ENCODE peak calls at places on chromosomes 4 and X, in six cellular contexts. L is transverse colon, T is A549, A is stomach, Q is ovary, V is suprapubic skin. G is an unnamed sample.

GRCh38 chr4:14364953-14365533 is 637.2 kb upstream of the CPEB2 start:
- DNase-seq in L (no peak), T (no peak), A (no peak), Q (no peak), V (no peak), G (no peak)

GRCh38 chr4:70948665-70949284 is 44.7 kb upstream of the DCK start:
- DNase-seq in L (no peak), T (no peak), A (no peak), Q (no peak), V (no peak), G (no peak)

GRCh38 chr4:108135549-108136209 is 33.1 kb downstream of the LEF1 start:
- DNase-seq in L (no peak), T (no peak), A (no peak), Q (no peak), V (no peak), G (no peak)

GRCh38 chr4:159107203-159107921 is 4.5 kb downstream of the RAPGEF2 start:
- DNase-seq in L (no peak), T (no peak), A (no peak), Q (no peak), V (no peak), G (no peak)

GRCh38 chr4:157172011-157172410 is 48.5 kb upstream of the GRIA2 start:
- DNase-seq in L (no peak), T (no peak), A (no peak), Q (no peak), V (no peak), G (no peak)

GRCh38 chr4:92305148-92305877 is 1.5 kb downstream of the GRID2 start:
- DNase-seq in L (no peak), T (peak; percentile 10), A (peak; percentile 43), Q (peak; percentile 38), V (no peak), G (peak; percentile 86)

GRCh38 chr4:90000995-90001394 is 106.3 kb downstream of the MMRN1 start:
- DNase-seq in L (no peak), T (no peak), A (no peak), Q (no peak), V (no peak), G (no peak)

GRCh38 chr4:113437124-113437523 is 324.4 kb downstream of the CAMK2D start:
- DNase-seq in L (no peak), T (no peak), A (no peak), Q (no peak), V (no peak), G (no peak)

GRCh38 chr4:37999000-37999745 is 39.0 kb downstream of the PTTG2 start:
- DNase-seq in L (no peak), T (no peak), A (no peak), Q (no peak), V (no peak), G (no peak)

GRCh38 chr4:2786152-2786671 is 6.7 kb upstream of the SH3BP2 start:
- DNase-seq in L (peak; percentile 34), T (no peak), A (peak; percentile 22), Q (no peak), V (peak; percentile 66), G (no peak)

GRCh38 chr4:87219648-87220093 is 747 bp downstream of the KLHL8 start:
- DNase-seq in L (peak; percentile 56), T (no peak), A (peak; percentile 44), Q (peak; percentile 45), V (no peak), G (peak; percentile 90)

GRCh38 chr4:4424499-4425115 is 37.7 kb downstream of the NSG1 start:
- DNase-seq in L (no peak), T (no peak), A (no peak), Q (no peak), V (no peak), G (no peak)

GRCh38 chr4:8378776-8379175 is 61.7 kb downstream of the ACOX3 start:
- DNase-seq in L (no peak), T (no peak), A (no peak), Q (no peak), V (no peak), G (no peak)

GRCh38 chr4:2837904-2838496 is 5.6 kb upstream of the ADD1 start:
- DNase-seq in L (peak; percentile 53), T (no peak), A (peak; percentile 37), Q (peak; percentile 44), V (no peak), G (peak; percentile 6)

GRCh38 chr4:85823295-85823694 is 348.3 kb downstream of the ARHGAP24 start:
- DNase-seq in L (no peak), T (no peak), A (no peak), Q (no peak), V (no peak), G (no peak)

GRCh38 chrX:54494970-54495813 is 842 bp downstream of the FGD1 start:
- DNase-seq in L (no peak), T (no peak), A (peak; percentile 31), Q (peak; percentile 35), V (no peak), G (no peak)

GRCh38 chr4:169770411-169770810 is 12.7 kb upstream of the HPF1 start:
- DNase-seq in L (no peak), T (no peak), A (no peak), Q (no peak), V (no peak), G (no peak)

GRCh38 chr4:169768385-169768784 is 10.6 kb upstream of the HPF1 start:
- DNase-seq in L (no peak), T (no peak), A (no peak), Q (no peak), V (no peak), G (no peak)

GRCh38 chr4:169766741-169767140 is 9.0 kb upstream of the HPF1 start:
- DNase-seq in L (no peak), T (no peak), A (no peak), Q (no peak), V (no peak), G (no peak)

DNA sequence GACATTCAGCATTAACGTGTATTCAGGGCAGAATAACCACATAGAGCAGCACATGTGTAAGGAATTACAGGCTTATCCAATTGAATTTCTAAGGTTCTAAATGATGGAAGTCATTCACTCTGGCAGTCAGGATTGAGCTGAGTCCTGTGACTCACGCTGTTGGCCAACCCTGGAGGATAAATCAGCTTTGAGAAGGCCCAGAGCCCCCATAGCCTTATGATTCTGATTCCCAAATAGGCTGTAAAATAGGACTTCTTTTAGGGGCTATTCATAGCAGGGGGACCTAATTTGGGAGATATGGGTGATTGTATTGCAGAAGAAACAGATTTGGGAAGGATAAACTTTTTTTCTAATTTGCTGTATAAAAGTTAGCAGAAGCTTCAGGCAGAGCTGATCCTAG is 8.1 kb upstream of the HPF1 start:
- DNase-seq in L (no peak), T (no peak), A (no peak), Q (no peak), V (no peak), G (no peak)
- TF ChIP-seq EP300 in L (no peak), T (no peak), A (no peak), Q (no peak), V (no peak), G (no peak)

GRCh38 chrX:23666282-23666681 is 1.0 kb upstream of the PRDX4 start:
- DNase-seq in L (no peak), T (no peak), A (no peak), Q (no peak), V (no peak), G (no peak)

GRCh38 chrX:23668335-23668734 is 1.0 kb downstream of the PRDX4 start:
- DNase-seq in L (no peak), T (no peak), A (no peak), Q (no peak), V (no peak), G (no peak)

GRCh38 chrX:23662187-23662586 is 5.1 kb upstream of the PRDX4 start:
- DNase-seq in L (no peak), T (no peak), A (no peak), Q (no peak), V (no peak), G (no peak)

GRCh38 chrX:23662853-23663252 is 4.4 kb upstream of the PRDX4 start:
- DNase-seq in L (no peak), T (no peak), A (no peak), Q (no peak), V (no peak), G (no peak)

DNA sequence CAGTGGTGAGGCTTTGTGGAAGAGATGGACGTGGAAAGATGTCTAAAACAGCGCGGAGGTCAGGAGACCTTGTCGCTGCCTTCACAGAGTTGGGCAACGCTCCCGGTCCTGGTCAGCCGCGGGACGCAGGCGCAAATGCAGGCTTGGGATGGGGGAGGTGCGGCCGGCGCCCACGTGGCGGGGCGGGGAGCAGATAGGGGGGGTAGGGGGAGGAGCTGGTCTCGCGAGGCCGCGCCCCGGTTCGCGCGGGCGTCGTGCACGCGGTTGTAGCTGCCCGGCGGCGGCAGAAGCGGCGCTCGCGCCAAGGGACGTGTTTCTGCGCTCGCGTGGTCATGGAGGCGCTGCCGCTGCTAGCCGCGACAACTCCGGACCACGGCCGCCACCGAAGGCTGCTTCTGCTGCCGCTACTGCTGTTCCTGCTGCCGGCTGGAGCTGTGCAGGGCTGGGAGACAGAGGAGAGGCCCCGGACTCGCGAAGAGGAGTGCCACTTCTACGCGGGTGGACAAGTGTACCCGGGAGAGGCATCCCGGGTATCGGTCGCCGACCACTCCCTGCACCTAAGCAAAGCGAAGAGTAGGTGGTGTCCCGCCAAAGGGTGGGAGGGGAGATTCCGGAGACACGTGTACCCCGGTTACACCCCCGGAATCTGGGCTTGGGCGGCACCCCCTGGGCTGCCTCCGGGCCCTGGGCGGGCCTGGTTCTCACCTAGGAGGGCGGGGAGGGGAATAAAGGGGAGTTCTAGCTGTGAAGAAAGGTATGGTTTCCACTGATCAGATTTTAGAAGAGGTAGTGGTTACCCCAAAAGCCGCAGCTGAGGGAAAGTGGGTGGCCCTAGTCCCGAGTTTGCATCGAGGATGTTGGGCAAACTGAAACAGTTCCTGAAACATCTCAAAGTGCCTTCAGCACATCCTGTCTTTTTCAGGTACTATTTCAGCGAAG is at the start of gene PRDX4:
- DNase-seq in L (peak; percentile 90), T (peak; percentile 63), A (peak; percentile 90), Q (peak; percentile 93), V (peak; percentile 89), G (peak; percentile 97)
- TF ChIP-seq POLR2A in L (peak; percentile 58), T (peak; percentile 80), A (no peak), Q (peak; percentile 38), V (no peak), G (peak; percentile 62)

DNA sequence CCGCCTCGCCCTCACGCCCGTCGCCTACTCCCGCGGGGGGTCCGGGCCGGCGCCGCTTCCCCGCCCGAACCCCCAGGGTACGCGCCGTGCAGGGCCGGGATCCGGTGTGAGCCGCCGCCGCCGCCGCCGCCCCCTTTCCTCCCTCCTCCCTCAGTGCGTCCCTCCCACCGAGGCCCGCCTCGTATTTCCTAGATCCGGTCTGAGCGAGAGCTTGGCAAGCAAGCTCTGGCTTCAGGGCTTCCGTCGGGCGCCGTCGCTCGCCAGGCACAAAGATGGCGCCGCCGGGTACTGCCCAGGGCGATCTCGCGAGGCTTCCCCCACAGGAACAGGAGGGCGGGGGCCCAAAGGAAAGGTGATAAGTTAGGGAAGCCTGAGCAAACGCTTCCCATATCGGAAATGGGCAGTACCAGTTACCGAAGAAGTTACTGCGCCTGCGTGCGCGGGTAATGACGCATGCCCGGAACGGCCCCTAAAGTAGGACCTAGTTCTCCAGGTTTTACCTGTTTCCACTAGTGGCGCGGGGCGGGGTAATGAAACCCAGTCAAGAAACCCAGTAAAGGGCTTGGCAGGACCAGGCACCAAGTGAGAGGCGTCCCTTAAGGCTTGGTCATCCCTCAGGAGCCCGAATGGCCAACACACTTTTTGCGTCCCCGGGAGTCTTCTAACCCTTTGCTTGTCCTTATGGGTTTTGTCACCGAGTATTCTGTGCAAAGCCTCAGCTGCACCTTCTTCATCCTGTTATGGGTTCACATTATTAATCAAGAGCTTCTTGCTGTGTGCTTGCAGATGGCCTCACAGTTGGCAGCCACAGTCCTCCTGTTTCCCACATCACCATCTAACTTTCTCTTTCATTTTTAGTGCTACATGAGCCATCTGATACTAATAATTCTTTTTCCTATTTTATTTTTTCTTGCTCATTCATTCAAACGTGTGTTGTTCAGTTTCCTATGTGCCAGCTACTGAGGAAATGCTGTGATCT is at the start of gene TAB3:
- DNase-seq in L (peak; percentile 95), T (peak; percentile 89), A (peak; percentile 96), Q (peak; percentile 94), V (peak; percentile 94), G (peak; percentile 96)
- TF ChIP-seq EP300 in L (no peak), T (no peak), A (no peak), Q (no peak), V (no peak), G (no peak)

GRCh38 chr4:57109847-57110634 is at the start of gene IGFBP7:
- DNase-seq in L (peak; percentile 61), T (no peak), A (peak; percentile 58), Q (peak; percentile 66), V (no peak), G (peak; percentile 70)
- TF ChIP-seq POLR2A in L (peak; percentile 23), T (peak; percentile 79), A (no peak), Q (peak; percentile 72), V (no peak), G (peak; percentile 74)